ENCODE peak calls at places on chromosomes 1 and 21, in eight cellular contexts. One of them, this sample, is unnamed.

GRCh38 chr21:45981641-45982255 is at the start of gene COL6A1:
- DNase-seq in AG10803: peak
- DNase-seq in fibroblast of lung: no peak
- DNase-seq in aorta: peak
- DNase-seq in Right ventricle myocardium superior: peak
- DNase-seq in heart left ventricle: peak
- DNase-seq in A172: peak
- DNase-seq in activated CD8-positive, alpha-beta T cell treated with anti-CD3 and anti-CD28 coated beads, Interleukin-2, amount 10 ng/mL, durations not matched to agents 7 days and 5 days: no peak
- DNase-seq in this sample: peak

GRCh38 chr1:54989473-54989872 is 9.0 kb downstream of the TMEM61 start:
- DNase-seq in AG10803: no peak
- DNase-seq in fibroblast of lung: no peak
- DNase-seq in aorta: no peak
- DNase-seq in Right ventricle myocardium superior: no peak
- DNase-seq in heart left ventricle: no peak
- DNase-seq in A172: no peak
- DNase-seq in activated CD8-positive, alpha-beta T cell treated with anti-CD3 and anti-CD28 coated beads, Interleukin-2, amount 10 ng/mL, durations not matched to agents 7 days and 5 days: no peak
- DNase-seq in this sample: no peak

GRCh38 chr1:40477680-40478057 is 579 bp downstream of the ZFP69 start:
- DNase-seq in AG10803: no peak
- DNase-seq in fibroblast of lung: peak
- DNase-seq in aorta: no peak
- DNase-seq in Right ventricle myocardium superior: no peak
- DNase-seq in heart left ventricle: no peak
- DNase-seq in A172: no peak
- DNase-seq in activated CD8-positive, alpha-beta T cell treated with anti-CD3 and anti-CD28 coated beads, Interleukin-2, amount 10 ng/mL, durations not matched to agents 7 days and 5 days: peak
- DNase-seq in this sample: peak

GRCh38 chr21:29696947-29697346 is 242.8 kb downstream of the GRIK1 start:
- DNase-seq in AG10803: no peak
- DNase-seq in fibroblast of lung: no peak
- DNase-seq in aorta: no peak
- DNase-seq in Right ventricle myocardium superior: no peak
- DNase-seq in heart left ventricle: no peak
- DNase-seq in A172: no peak
- DNase-seq in activated CD8-positive, alpha-beta T cell treated with anti-CD3 and anti-CD28 coated beads, Interleukin-2, amount 10 ng/mL, durations not matched to agents 7 days and 5 days: no peak
- DNase-seq in this sample: no peak

GRCh38 chr1:25651824-25652741 is 35.5 kb downstream of the MAN1C1 start:
- DNase-seq in AG10803: no peak
- DNase-seq in fibroblast of lung: no peak
- DNase-seq in aorta: no peak
- DNase-seq in Right ventricle myocardium superior: peak
- DNase-seq in heart left ventricle: no peak
- DNase-seq in A172: no peak
- DNase-seq in activated CD8-positive, alpha-beta T cell treated with anti-CD3 and anti-CD28 coated beads, Interleukin-2, amount 10 ng/mL, durations not matched to agents 7 days and 5 days: no peak
- DNase-seq in this sample: no peak

GRCh38 chr1:111032295-111032897 is 68.7 kb upstream of the LRIF1 start:
- DNase-seq in AG10803: peak
- DNase-seq in fibroblast of lung: peak
- DNase-seq in aorta: no peak
- DNase-seq in Right ventricle myocardium superior: no peak
- DNase-seq in heart left ventricle: no peak
- DNase-seq in A172: peak
- DNase-seq in activated CD8-positive, alpha-beta T cell treated with anti-CD3 and anti-CD28 coated beads, Interleukin-2, amount 10 ng/mL, durations not matched to agents 7 days and 5 days: peak
- DNase-seq in this sample: peak

GRCh38 chr1:212600071-212600915 is 8.3 kb upstream of the ATF3 start:
- DNase-seq in AG10803: no peak
- DNase-seq in fibroblast of lung: no peak
- DNase-seq in aorta: no peak
- DNase-seq in Right ventricle myocardium superior: no peak
- DNase-seq in heart left ventricle: no peak
- DNase-seq in A172: no peak
- DNase-seq in activated CD8-positive, alpha-beta T cell treated with anti-CD3 and anti-CD28 coated beads, Interleukin-2, amount 10 ng/mL, durations not matched to agents 7 days and 5 days: peak
- DNase-seq in this sample: no peak

GRCh38 chr1:5983361-5984103 is 8.7 kb downstream of the NPHP4 start:
- DNase-seq in AG10803: peak
- DNase-seq in fibroblast of lung: peak
- DNase-seq in aorta: no peak
- DNase-seq in Right ventricle myocardium superior: no peak
- DNase-seq in heart left ventricle: no peak
- DNase-seq in A172: peak
- DNase-seq in activated CD8-positive, alpha-beta T cell treated with anti-CD3 and anti-CD28 coated beads, Interleukin-2, amount 10 ng/mL, durations not matched to agents 7 days and 5 days: no peak
- DNase-seq in this sample: peak

GRCh38 chr1:65577278-65577677 is 156.8 kb downstream of the LEPR start:
- DNase-seq in AG10803: no peak
- DNase-seq in fibroblast of lung: no peak
- DNase-seq in aorta: no peak
- DNase-seq in Right ventricle myocardium superior: no peak
- DNase-seq in heart left ventricle: no peak
- DNase-seq in A172: no peak
- DNase-seq in activated CD8-positive, alpha-beta T cell treated with anti-CD3 and anti-CD28 coated beads, Interleukin-2, amount 10 ng/mL, durations not matched to agents 7 days and 5 days: no peak
- DNase-seq in this sample: no peak

GRCh38 chr1:216785760-216786159 is 62.5 kb upstream of the ESRRG start:
- DNase-seq in AG10803: no peak
- DNase-seq in fibroblast of lung: peak
- DNase-seq in aorta: no peak
- DNase-seq in Right ventricle myocardium superior: no peak
- DNase-seq in heart left ventricle: no peak
- DNase-seq in A172: no peak
- DNase-seq in activated CD8-positive, alpha-beta T cell treated with anti-CD3 and anti-CD28 coated beads, Interleukin-2, amount 10 ng/mL, durations not matched to agents 7 days and 5 days: no peak
- DNase-seq in this sample: no peak